ENCODE peak calls at places on chromosomes 7 and 10, in seven cellular contexts. X is RWPE2; P is nephron progenitor cell; L is coronary artery; T is heart right ventricle; D is CD4-positive, alpha-beta T cell; B is WTC11. S is an unnamed sample.

GRCh38 chr7:128672927-128673517 is 930 bp downstream of the GARIN1A start:
- DNase-seq in X (no peak), P (peak; percentile 41), L (no peak), T (no peak), D (no peak), B (peak; percentile 70), S (peak; percentile 48)

GRCh38 chr7:88462799-88463198 is 156.1 kb upstream of the STEAP4 start:
- DNase-seq in X (no peak), P (no peak), L (no peak), T (no peak), D (no peak), B (no peak), S (no peak)

GRCh38 chr10:15106352-15107013 is 9.3 kb downstream of the RPP38 start:
- DNase-seq in X (no peak), P (peak; percentile 79), L (no peak), T (peak; percentile 54), D (peak; percentile 52), B (peak; percentile 85), S (peak; percentile 68)

GRCh38 chr7:95996886-95997285 is 224.5 kb downstream of the DYNC1I1 start:
- DNase-seq in X (no peak), P (no peak), L (no peak), T (no peak), D (no peak), B (no peak), S (no peak)

GRCh38 chr10:13371879-13372470 is 23.9 kb upstream of the SEPHS1 start:
- DNase-seq in X (no peak), P (peak; percentile 66), L (no peak), T (peak; percentile 28), D (peak; percentile 65), B (peak; percentile 65), S (peak; percentile 86)

GRCh38 chr7:4067874-4068273 is 614.2 kb upstream of the FOXK1 start:
- DNase-seq in X (no peak), P (no peak), L (no peak), T (no peak), D (no peak), B (no peak), S (no peak)

GRCh38 chr7:1529383-1530116 is 952 bp upstream of the MAFK start:
- DNase-seq in X (no peak), P (peak; percentile 5), L (no peak), T (peak; percentile 20), D (no peak), B (no peak), S (no peak)

GRCh38 chr10:3095373-3096139 is 28.2 kb downstream of the PFKP start:
- DNase-seq in X (no peak), P (no peak), L (no peak), T (no peak), D (no peak), B (no peak), S (peak; percentile 55)

GRCh38 chr7:108094375-108094774 is 35.8 kb downstream of the LAMB4 start:
- DNase-seq in X (no peak), P (no peak), L (no peak), T (no peak), D (no peak), B (no peak), S (no peak)

GRCh38 chr7:82818091-82818620 is 344.5 kb downstream of the PCLO start:
- DNase-seq in X (no peak), P (no peak), L (no peak), T (no peak), D (no peak), B (no peak), S (no peak)

GRCh38 chr7:88495901-88496300 is 189.2 kb upstream of the STEAP4 start:
- DNase-seq in X (no peak), P (no peak), L (no peak), T (no peak), D (no peak), B (no peak), S (no peak)

GRCh38 chr10:46070749-46071148 is 24.7 kb upstream of the MSMB start:
- DNase-seq in X (no peak), P (no peak), L (no peak), T (no peak), D (no peak), B (no peak), S (no peak)

GRCh38 chr10:88154596-88155250 is 291.3 kb downstream of the PTEN start:
- DNase-seq in X (no peak), P (no peak), L (no peak), T (no peak), D (no peak), B (no peak), S (no peak)

GRCh38 chr7:158614695-158615094 is 27.1 kb upstream of the PTPRN2 start:
- DNase-seq in X (no peak), P (no peak), L (no peak), T (no peak), D (no peak), B (no peak), S (no peak)

GRCh38 chr7:95691464-95691863 is 80.9 kb upstream of the DYNC1I1 start:
- DNase-seq in X (peak; percentile 66), P (no peak), L (no peak), T (no peak), D (no peak), B (no peak), S (no peak)

GRCh38 chr7:5357951-5358350 is 65.7 kb downstream of the TNRC18 start:
- DNase-seq in X (no peak), P (no peak), L (no peak), T (no peak), D (no peak), B (no peak), S (no peak)

GRCh38 chr10:100364735-100365391 is 17.8 kb downstream of the SCD start:
- DNase-seq in X (peak; percentile 80), P (no peak), L (no peak), T (peak; percentile 78), D (no peak), B (no peak), S (no peak)

GRCh38 chr7:89618269-89618668 is 536.0 kb upstream of the STEAP1 start:
- DNase-seq in X (no peak), P (no peak), L (no peak), T (no peak), D (no peak), B (no peak), S (no peak)

GRCh38 chr7:153390955-153391354 is 631.4 kb downstream of the ACTR3B start:
- DNase-seq in X (no peak), P (no peak), L (no peak), T (no peak), D (no peak), B (no peak), S (no peak)

GRCh38 chr7:92875719-92876118 is 39.3 kb upstream of the CDK6 start:
- DNase-seq in X (no peak), P (no peak), L (no peak), T (no peak), D (no peak), B (no peak), S (no peak)

GRCh38 chr7:15972767-15973362 is 286.4 kb upstream of the MEOX2 start:
- DNase-seq in X (no peak), P (no peak), L (no peak), T (no peak), D (no peak), B (no peak), S (no peak)

GRCh38 chr7:96928965-96929364 is 76.4 kb upstream of the DLX6 start:
- DNase-seq in X (no peak), P (no peak), L (no peak), T (no peak), D (no peak), B (no peak), S (no peak)

GRCh38 chr10:127880557-127880956 is 12.2 kb downstream of the CLRN3 start:
- DNase-seq in X (no peak), P (peak; percentile 25), L (no peak), T (no peak), D (no peak), B (no peak), S (no peak)

GRCh38 chr7:105691029-105691691 is 109.9 kb upstream of the EFCAB10 start:
- DNase-seq in X (no peak), P (no peak), L (no peak), T (no peak), D (peak; percentile 38), B (no peak), S (peak; percentile 45)

GRCh38 chr7:132666076-132666775 is 90.0 kb upstream of the PLXNA4 start:
- DNase-seq in X (no peak), P (no peak), L (no peak), T (no peak), D (no peak), B (no peak), S (no peak)

GRCh38 chr7:144787127-144787526 is 48.7 kb downstream of the TPK1 start:
- DNase-seq in X (no peak), P (no peak), L (no peak), T (no peak), D (no peak), B (no peak), S (no peak)
- TF ChIP-seq CTCF in X (peak; percentile 37), P (no peak), L (peak; percentile 13), T (no peak), D (no peak), B (no peak), S (no peak)

GRCh38 chr10:62681211-62681940 is 123.1 kb upstream of the ADO start:
- DNase-seq in X (no peak), P (no peak), L (no peak), T (no peak), D (peak; percentile 62), B (peak; percentile 49), S (peak; percentile 85)
- TF ChIP-seq CTCF in X (no peak), P (no peak), L (no peak), T (no peak), D (no peak), B (no peak), S (peak; percentile 55)

DNA sequence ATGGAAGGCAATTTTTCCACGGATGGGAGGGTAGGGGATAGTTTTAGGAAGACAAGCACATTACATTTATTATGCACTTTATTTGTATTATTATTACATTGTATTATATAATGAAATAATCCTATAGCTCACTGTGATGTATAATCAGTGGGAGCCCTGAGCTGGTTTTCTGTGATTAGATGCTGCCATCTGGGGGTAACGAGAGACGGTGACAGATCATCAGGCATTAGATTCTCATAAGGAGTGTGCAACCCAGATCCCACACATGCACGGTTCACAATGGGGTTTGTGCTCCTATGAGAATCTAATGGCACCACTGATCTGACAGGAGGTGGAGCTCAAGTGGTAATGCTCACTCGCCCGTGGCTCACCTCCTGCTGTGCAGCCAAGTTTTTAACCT is 103.9 kb upstream of the STK17A start:
- DNase-seq in X (no peak), P (no peak), L (no peak), T (no peak), D (no peak), B (no peak), S (no peak)
- TF ChIP-seq CTCF in X (peak; percentile 49), P (no peak), L (no peak), T (no peak), D (no peak), B (no peak), S (no peak)

DNA sequence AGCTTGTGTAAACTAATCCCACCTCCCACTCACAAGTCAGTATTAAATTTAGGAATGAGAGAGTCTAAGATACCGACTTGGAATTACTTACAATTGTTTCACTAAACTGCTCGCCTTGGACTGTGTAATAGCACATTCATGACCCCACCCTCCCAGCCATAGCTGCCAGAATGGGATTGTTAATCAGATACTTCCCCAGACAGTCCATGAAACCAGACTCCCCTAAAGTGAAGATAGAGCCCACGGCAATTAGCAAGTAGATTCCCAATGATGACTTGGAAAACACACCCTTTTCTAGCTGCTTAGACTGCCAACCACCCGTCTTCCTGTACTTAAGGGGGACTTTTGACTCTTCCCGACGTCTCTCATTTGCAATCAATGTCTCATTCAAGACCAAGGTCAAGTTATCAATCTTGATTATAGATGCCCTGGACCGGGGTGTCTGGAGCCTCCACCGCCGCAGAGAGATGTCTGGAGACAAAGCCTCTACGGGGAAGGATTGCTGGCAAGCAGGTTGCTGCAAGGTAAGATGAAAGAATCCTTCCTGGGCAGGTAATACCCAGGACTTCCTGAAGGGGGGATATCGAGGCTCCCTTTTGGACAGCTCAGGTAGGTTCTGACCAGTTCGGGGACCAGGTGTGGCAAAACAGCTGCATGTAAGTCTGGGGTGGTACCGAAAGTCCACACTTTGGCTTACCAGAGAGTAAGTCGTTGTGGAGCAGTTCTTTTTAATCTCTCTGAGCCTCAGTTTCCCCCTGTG is 12.6 kb upstream of the CUX1 start:
- DNase-seq in X (no peak), P (no peak), L (no peak), T (no peak), D (no peak), B (peak; percentile 73), S (no peak)
- TF ChIP-seq CTCF in X (peak; percentile 29), P (peak; percentile 37), L (no peak), T (no peak), D (peak; percentile 40), B (peak; percentile 82), S (no peak)